ENCODE peak calls at places on chromosomes 7 and 10, in ten cellular contexts. U is NCI-H1436; C is stimulated activated CD4-positive, alpha-beta T cell treated with anti-CD3 and anti-CD28 coated beads, Interleukin-4, amount 100 ng/mL, for 48 hours; T is activated naive CD8-positive, alpha-beta T cell treated with anti-CD3 and anti-CD28 coated beads, Interleukin-2, amount 50 U/mL, for 24 hours; S is A172; D is DMS79; L is astrocyte of the spinal cord; H is fibroblast of gingiva; O is CD8-positive, alpha-beta memory T cell; P is HT1080. X is an unnamed sample.

GRCh38 chr10:43237631-43238446 is 29.0 kb downstream of the RASGEF1A start:
- DNase-seq in U (no peak), C (no peak), T (no peak), S (no peak), D (no peak), L (no peak), H (no peak), O (no peak), P (no peak), X (no peak)

GRCh38 chr10:11403116-11403515 is 208.3 kb downstream of the USP6NL start:
- DNase-seq in U (no peak), C (peak), T (peak), S (no peak), D (no peak), L (no peak), H (no peak), O (peak), P (no peak), X (peak)

GRCh38 chr7:80018941-80019808 is 115.5 kb upstream of the GNAI1 start:
- DNase-seq in U (peak), C (peak), T (peak), S (peak), D (no peak), L (peak), H (peak), O (no peak), P (peak), X (peak)

GRCh38 chr10:12181065-12181775 is 14.5 kb downstream of the NUDT5 start:
- DNase-seq in U (no peak), C (peak), T (peak), S (peak), D (no peak), L (peak), H (no peak), O (peak), P (peak), X (peak)

GRCh38 chr10:116112232-116113231 is 160.5 kb downstream of the GFRA1 start:
- DNase-seq in U (no peak), C (no peak), T (no peak), S (peak), D (no peak), L (peak), H (no peak), O (no peak), P (no peak), X (no peak)

GRCh38 chr10:6401066-6401465 is 179.0 kb downstream of the PRKCQ start:
- DNase-seq in U (no peak), C (no peak), T (no peak), S (peak), D (no peak), L (no peak), H (no peak), O (no peak), P (peak), X (no peak)

GRCh38 chr7:155236386-155236785 is 61.3 kb upstream of the INSIG1 start:
- DNase-seq in U (no peak), C (no peak), T (no peak), S (no peak), D (no peak), L (no peak), H (no peak), O (no peak), P (no peak), X (no peak)

GRCh38 chr10:117663750-117664149 is 121.2 kb downstream of the EMX2 start:
- DNase-seq in U (no peak), C (no peak), T (no peak), S (peak), D (no peak), L (peak), H (peak), O (no peak), P (peak), X (no peak)

GRCh38 chr10:18164093-18164492 is 23.9 kb downstream of the CACNB2 start:
- DNase-seq in U (no peak), C (no peak), T (no peak), S (peak), D (no peak), L (peak), H (peak), O (no peak), P (no peak), X (no peak)

GRCh38 chr7:35761882-35762720 is 38.8 kb upstream of the SEPTIN7 start:
- DNase-seq in U (no peak), C (no peak), T (no peak), S (no peak), D (no peak), L (no peak), H (no peak), O (no peak), P (no peak), X (no peak)

GRCh38 chr7:114864278-114864677 is 57.6 kb upstream of the MDFIC start:
- DNase-seq in U (no peak), C (no peak), T (no peak), S (no peak), D (no peak), L (no peak), H (peak), O (no peak), P (peak), X (no peak)

GRCh38 chr7:143415696-143416095 is 7.0 kb upstream of the EPHA1 start:
- DNase-seq in U (no peak), C (no peak), T (no peak), S (peak), D (peak), L (no peak), H (no peak), O (no peak), P (peak), X (no peak)

GRCh38 chr7:121137580-121137979 is 149.1 kb downstream of the CPED1 start:
- DNase-seq in U (no peak), C (no peak), T (no peak), S (no peak), D (no peak), L (no peak), H (no peak), O (no peak), P (no peak), X (no peak)

GRCh38 chr10:132884041-132884440 is 58.3 kb downstream of the CFAP46 start:
- DNase-seq in U (no peak), C (no peak), T (no peak), S (no peak), D (no peak), L (no peak), H (no peak), O (no peak), P (no peak), X (no peak)

GRCh38 chr7:84291756-84292155 is 97.2 kb upstream of the SEMA3A start:
- DNase-seq in U (no peak), C (no peak), T (no peak), S (no peak), D (peak), L (no peak), H (no peak), O (no peak), P (no peak), X (no peak)

GRCh38 chr7:45193868-45194267 is 36.3 kb downstream of the RAMP3 start:
- DNase-seq in U (no peak), C (no peak), T (no peak), S (no peak), D (no peak), L (no peak), H (no peak), O (no peak), P (no peak), X (no peak)

GRCh38 chr7:45679516-45679915 is 105.3 kb downstream of the ADCY1 start:
- DNase-seq in U (no peak), C (no peak), T (no peak), S (no peak), D (no peak), L (no peak), H (no peak), O (no peak), P (no peak), X (no peak)

GRCh38 chr10:76168437-76168836 is 737.0 kb downstream of the LRMDA start:
- DNase-seq in U (no peak), C (no peak), T (no peak), S (no peak), D (no peak), L (no peak), H (no peak), O (no peak), P (no peak), X (no peak)

GRCh38 chr10:75357500-75357899 is 44.1 kb downstream of the ZNF503 start:
- DNase-seq in U (no peak), C (no peak), T (no peak), S (no peak), D (no peak), L (no peak), H (no peak), O (no peak), P (no peak), X (no peak)

GRCh38 chr10:124621637-124622036 is 122.5 kb downstream of the FAM53B start:
- DNase-seq in U (no peak), C (no peak), T (no peak), S (no peak), D (peak), L (no peak), H (no peak), O (no peak), P (no peak), X (no peak)

GRCh38 chr10:123635131-123635530 is 31.0 kb upstream of the GPR26 start:
- DNase-seq in U (no peak), C (no peak), T (no peak), S (no peak), D (no peak), L (no peak), H (no peak), O (no peak), P (no peak), X (no peak)

GRCh38 chr10:76177945-76178344 is 746.5 kb downstream of the LRMDA start:
- DNase-seq in U (no peak), C (no peak), T (no peak), S (no peak), D (no peak), L (peak), H (peak), O (no peak), P (no peak), X (no peak)

GRCh38 chr7:76294344-76295024 is 8.0 kb upstream of the HSPB1 start:
- DNase-seq in U (peak), C (no peak), T (no peak), S (peak), D (peak), L (peak), H (peak), O (no peak), P (peak), X (no peak)

GRCh38 chr7:156307193-156307592 is 333.4 kb upstream of the RNF32 start:
- DNase-seq in U (no peak), C (no peak), T (no peak), S (no peak), D (no peak), L (no peak), H (no peak), O (no peak), P (no peak), X (no peak)

GRCh38 chr10:5669609-5670008 is 3.2 kb upstream of the ASB13 start:
- DNase-seq in U (no peak), C (no peak), T (no peak), S (no peak), D (no peak), L (no peak), H (no peak), O (no peak), P (no peak), X (no peak)

GRCh38 chr10:127887497-127888415 is 5.0 kb downstream of the CLRN3 start:
- DNase-seq in U (no peak), C (no peak), T (no peak), S (no peak), D (no peak), L (no peak), H (no peak), O (no peak), P (no peak), X (no peak)

GRCh38 chr7:139081584-139081983 is 27.9 kb downstream of the ZC3HAV1 start:
- DNase-seq in U (no peak), C (no peak), T (no peak), S (no peak), D (no peak), L (no peak), H (no peak), O (no peak), P (no peak), X (no peak)

GRCh38 chr10:44465430-44466115 is 80.7 kb upstream of the CXCL12 start:
- DNase-seq in U (no peak), C (no peak), T (no peak), S (no peak), D (no peak), L (peak), H (no peak), O (no peak), P (no peak), X (no peak)

GRCh38 chr10:110209399-110209925 is 2.1 kb downstream of the MXI1 start:
- DNase-seq in U (peak), C (peak), T (peak), S (no peak), D (no peak), L (peak), H (peak), O (peak), P (peak), X (peak)

GRCh38 chr10:78627254-78627795 is 441.4 kb upstream of the ZMIZ1 start:
- DNase-seq in U (no peak), C (no peak), T (no peak), S (no peak), D (no peak), L (no peak), H (no peak), O (no peak), P (no peak), X (no peak)

GRCh38 chr10:128779457-128779856 is 653.2 kb upstream of the MKI67 start:
- DNase-seq in U (no peak), C (no peak), T (no peak), S (no peak), D (no peak), L (no peak), H (no peak), O (no peak), P (no peak), X (no peak)

GRCh38 chr7:46551603-46552002 is 630.5 kb upstream of the IGFBP3 start:
- DNase-seq in U (no peak), C (no peak), T (no peak), S (no peak), D (no peak), L (no peak), H (no peak), O (no peak), P (no peak), X (no peak)

GRCh38 chr7:8260871-8261707 is 878 bp downstream of the ICA1 start:
- DNase-seq in U (peak), C (no peak), T (peak), S (peak), D (peak), L (no peak), H (no peak), O (no peak), P (no peak), X (no peak)

GRCh38 chr7:832292-832967 is at the start of gene SUN1:
- DNase-seq in U (no peak), C (peak), T (peak), S (peak), D (no peak), L (peak), H (peak), O (peak), P (peak), X (peak)

GRCh38 chr10:12995425-12995861 is 6.1 kb downstream of the CCDC3 start:
- DNase-seq in U (no peak), C (no peak), T (no peak), S (no peak), D (no peak), L (no peak), H (no peak), O (no peak), P (no peak), X (no peak)

GRCh38 chr10:101493782-101494281 is 94.2 kb downstream of the POLL start:
- DNase-seq in U (no peak), C (no peak), T (no peak), S (no peak), D (no peak), L (no peak), H (no peak), O (no peak), P (no peak), X (no peak)

GRCh38 chr10:47195274-47195885 is 104.6 kb upstream of the GDF10 start:
- DNase-seq in U (no peak), C (no peak), T (peak), S (no peak), D (no peak), L (no peak), H (no peak), O (no peak), P (no peak), X (no peak)